ENCODE peak calls at places on chromosomes 16 and 17, in eight cellular contexts. One of them, this sample, is unnamed.

GRCh38 chr16:67206129-67206837 is 7.4 kb downstream of the ELMO3 start:
- DNase-seq in astrocyte of the cerebellum: no peak
- DNase-seq in kidney epithelial cell: no peak
- DNase-seq in germinal center: no peak
- DNase-seq in NCI-H774: no peak
- DNase-seq in A549: no peak
- DNase-seq in NCI-H1930: no peak
- DNase-seq in psoas muscle: no peak
- DNase-seq in this sample: no peak

GRCh38 chr17:40551874-40552768 is 13.2 kb downstream of the CCR7 start:
- DNase-seq in astrocyte of the cerebellum: peak; percentile 82
- DNase-seq in kidney epithelial cell: peak; percentile 43
- DNase-seq in germinal center: no peak
- DNase-seq in NCI-H774: no peak
- DNase-seq in A549: peak; percentile 99
- DNase-seq in NCI-H1930: no peak
- DNase-seq in psoas muscle: peak; percentile 62
- DNase-seq in this sample: peak; percentile 6

GRCh38 chr16:1518626-1519135 is 14.8 kb upstream of the TMEM204 start:
- DNase-seq in astrocyte of the cerebellum: no peak
- DNase-seq in kidney epithelial cell: no peak
- DNase-seq in germinal center: no peak
- DNase-seq in NCI-H774: no peak
- DNase-seq in A549: no peak
- DNase-seq in NCI-H1930: no peak
- DNase-seq in psoas muscle: no peak
- DNase-seq in this sample: no peak

GRCh38 chr16:16003719-16004313 is 54.4 kb downstream of the ABCC1 start:
- DNase-seq in astrocyte of the cerebellum: no peak
- DNase-seq in kidney epithelial cell: no peak
- DNase-seq in germinal center: no peak
- DNase-seq in NCI-H774: no peak
- DNase-seq in A549: no peak
- DNase-seq in NCI-H1930: no peak
- DNase-seq in psoas muscle: no peak
- DNase-seq in this sample: no peak

GRCh38 chr17:65018612-65019290 is 37.8 kb downstream of the GNA13 start:
- DNase-seq in astrocyte of the cerebellum: no peak
- DNase-seq in kidney epithelial cell: no peak
- DNase-seq in germinal center: no peak
- DNase-seq in NCI-H774: no peak
- DNase-seq in A549: no peak
- DNase-seq in NCI-H1930: no peak
- DNase-seq in psoas muscle: no peak
- DNase-seq in this sample: no peak

GRCh38 chr17:75079023-75079373 is 8.8 kb upstream of the SLC16A5 start:
- DNase-seq in astrocyte of the cerebellum: no peak
- DNase-seq in kidney epithelial cell: no peak
- DNase-seq in germinal center: no peak
- DNase-seq in NCI-H774: no peak
- DNase-seq in A549: peak; percentile 39
- DNase-seq in NCI-H1930: no peak
- DNase-seq in psoas muscle: no peak
- DNase-seq in this sample: no peak

GRCh38 chr17:45791041-45791582 is 7.0 kb downstream of the CRHR1 start:
- DNase-seq in astrocyte of the cerebellum: no peak
- DNase-seq in kidney epithelial cell: no peak
- DNase-seq in germinal center: no peak
- DNase-seq in NCI-H774: no peak
- DNase-seq in A549: no peak
- DNase-seq in NCI-H1930: no peak
- DNase-seq in psoas muscle: no peak
- DNase-seq in this sample: no peak

GRCh38 chr17:82889496-82890338 is 49.9 kb upstream of the ZNF750 start:
- DNase-seq in astrocyte of the cerebellum: no peak
- DNase-seq in kidney epithelial cell: no peak
- DNase-seq in germinal center: no peak
- DNase-seq in NCI-H774: peak; percentile 24
- DNase-seq in A549: no peak
- DNase-seq in NCI-H1930: no peak
- DNase-seq in psoas muscle: no peak
- DNase-seq in this sample: no peak

GRCh38 chr16:13099822-13100221 is 198.4 kb downstream of the SHISA9 start:
- DNase-seq in astrocyte of the cerebellum: no peak
- DNase-seq in kidney epithelial cell: no peak
- DNase-seq in germinal center: no peak
- DNase-seq in NCI-H774: no peak
- DNase-seq in A549: no peak
- DNase-seq in NCI-H1930: no peak
- DNase-seq in psoas muscle: no peak
- DNase-seq in this sample: peak; percentile 62

GRCh38 chr17:64410750-64411490 is 20.3 kb upstream of the PECAM1 start:
- DNase-seq in astrocyte of the cerebellum: no peak
- DNase-seq in kidney epithelial cell: no peak
- DNase-seq in germinal center: no peak
- DNase-seq in NCI-H774: no peak
- DNase-seq in A549: no peak
- DNase-seq in NCI-H1930: no peak
- DNase-seq in psoas muscle: no peak
- DNase-seq in this sample: no peak

GRCh38 chr17:68346448-68346847 is 55.2 kb downstream of the ARSG start:
- DNase-seq in astrocyte of the cerebellum: no peak
- DNase-seq in kidney epithelial cell: no peak
- DNase-seq in germinal center: peak; percentile 85
- DNase-seq in NCI-H774: no peak
- DNase-seq in A549: no peak
- DNase-seq in NCI-H1930: no peak
- DNase-seq in psoas muscle: no peak
- DNase-seq in this sample: no peak

GRCh38 chr17:80861892-80862291 is 129.7 kb upstream of the CHMP6 start:
- DNase-seq in astrocyte of the cerebellum: no peak
- DNase-seq in kidney epithelial cell: no peak
- DNase-seq in germinal center: no peak
- DNase-seq in NCI-H774: no peak
- DNase-seq in A549: peak; percentile 58
- DNase-seq in NCI-H1930: no peak
- DNase-seq in psoas muscle: no peak
- DNase-seq in this sample: no peak

GRCh38 chr17:50919321-50920040 is 53.3 kb upstream of the TOB1 start:
- DNase-seq in astrocyte of the cerebellum: peak; percentile 68
- DNase-seq in kidney epithelial cell: peak; percentile 81
- DNase-seq in germinal center: peak; percentile 76
- DNase-seq in NCI-H774: peak; percentile 99
- DNase-seq in A549: peak; percentile 96
- DNase-seq in NCI-H1930: peak; percentile 88
- DNase-seq in psoas muscle: peak; percentile 67
- DNase-seq in this sample: peak; percentile 75

GRCh38 chr17:76689859-76690258 is 20.9 kb downstream of the MXRA7 start:
- DNase-seq in astrocyte of the cerebellum: no peak
- DNase-seq in kidney epithelial cell: no peak
- DNase-seq in germinal center: no peak
- DNase-seq in NCI-H774: no peak
- DNase-seq in A549: no peak
- DNase-seq in NCI-H1930: no peak
- DNase-seq in psoas muscle: no peak
- DNase-seq in this sample: no peak

GRCh38 chr16:87877942-87878507 is 8.7 kb upstream of the SLC7A5 start:
- DNase-seq in astrocyte of the cerebellum: no peak
- DNase-seq in kidney epithelial cell: no peak
- DNase-seq in germinal center: no peak
- DNase-seq in NCI-H774: no peak
- DNase-seq in A549: no peak
- DNase-seq in NCI-H1930: no peak
- DNase-seq in psoas muscle: no peak
- DNase-seq in this sample: no peak

GRCh38 chr16:87017388-87018012 is 299.7 kb downstream of the C16orf95 start:
- DNase-seq in astrocyte of the cerebellum: peak; percentile 71
- DNase-seq in kidney epithelial cell: peak; percentile 98
- DNase-seq in germinal center: no peak
- DNase-seq in NCI-H774: no peak
- DNase-seq in A549: peak; percentile 84
- DNase-seq in NCI-H1930: no peak
- DNase-seq in psoas muscle: no peak
- DNase-seq in this sample: no peak

GRCh38 chr16:85027968-85028637 is 508 bp downstream of the KIAA0513 start:
- DNase-seq in astrocyte of the cerebellum: no peak
- DNase-seq in kidney epithelial cell: no peak
- DNase-seq in germinal center: peak; percentile 24
- DNase-seq in NCI-H774: no peak
- DNase-seq in A549: no peak
- DNase-seq in NCI-H1930: no peak
- DNase-seq in psoas muscle: no peak
- DNase-seq in this sample: no peak

GRCh38 chr16:47236716-47237115 is 93.0 kb upstream of the NETO2 start:
- DNase-seq in astrocyte of the cerebellum: no peak
- DNase-seq in kidney epithelial cell: no peak
- DNase-seq in germinal center: no peak
- DNase-seq in NCI-H774: no peak
- DNase-seq in A549: no peak
- DNase-seq in NCI-H1930: no peak
- DNase-seq in psoas muscle: no peak
- DNase-seq in this sample: no peak

GRCh38 chr16:13936596-13937081 is 16.7 kb downstream of the ERCC4 start:
- DNase-seq in astrocyte of the cerebellum: no peak
- DNase-seq in kidney epithelial cell: no peak
- DNase-seq in germinal center: no peak
- DNase-seq in NCI-H774: no peak
- DNase-seq in A549: peak; percentile 78
- DNase-seq in NCI-H1930: no peak
- DNase-seq in psoas muscle: peak; percentile 37
- DNase-seq in this sample: no peak

GRCh38 chr17:79615926-79616325 is 5.1 kb upstream of the RBFOX3 start:
- DNase-seq in astrocyte of the cerebellum: no peak
- DNase-seq in kidney epithelial cell: no peak
- DNase-seq in germinal center: no peak
- DNase-seq in NCI-H774: no peak
- DNase-seq in A549: no peak
- DNase-seq in NCI-H1930: no peak
- DNase-seq in psoas muscle: no peak
- DNase-seq in this sample: no peak

GRCh38 chr17:70366421-70366820 is 197.1 kb downstream of the KCNJ2 start:
- DNase-seq in astrocyte of the cerebellum: no peak
- DNase-seq in kidney epithelial cell: no peak
- DNase-seq in germinal center: no peak
- DNase-seq in NCI-H774: no peak
- DNase-seq in A549: no peak
- DNase-seq in NCI-H1930: no peak
- DNase-seq in psoas muscle: no peak
- DNase-seq in this sample: no peak

GRCh38 chr17:47188266-47188665 is 829 bp downstream of the CDC27 start:
- DNase-seq in astrocyte of the cerebellum: no peak
- DNase-seq in kidney epithelial cell: no peak
- DNase-seq in germinal center: peak; percentile 38
- DNase-seq in NCI-H774: no peak
- DNase-seq in A549: peak; percentile 24
- DNase-seq in NCI-H1930: no peak
- DNase-seq in psoas muscle: no peak
- DNase-seq in this sample: no peak

GRCh38 chr17:72840019-72840418 is 252.5 kb downstream of the SLC39A11 start:
- DNase-seq in astrocyte of the cerebellum: no peak
- DNase-seq in kidney epithelial cell: no peak
- DNase-seq in germinal center: no peak
- DNase-seq in NCI-H774: no peak
- DNase-seq in A549: no peak
- DNase-seq in NCI-H1930: no peak
- DNase-seq in psoas muscle: no peak
- DNase-seq in this sample: no peak

GRCh38 chr16:54245788-54246453 is 40.7 kb downstream of the IRX3 start:
- DNase-seq in astrocyte of the cerebellum: no peak
- DNase-seq in kidney epithelial cell: no peak
- DNase-seq in germinal center: no peak
- DNase-seq in NCI-H774: no peak
- DNase-seq in A549: no peak
- DNase-seq in NCI-H1930: no peak
- DNase-seq in psoas muscle: no peak
- DNase-seq in this sample: no peak

GRCh38 chr17:38777641-38778250 is 21.6 kb downstream of the PIP4K2B start:
- DNase-seq in astrocyte of the cerebellum: no peak
- DNase-seq in kidney epithelial cell: no peak
- DNase-seq in germinal center: no peak
- DNase-seq in NCI-H774: no peak
- DNase-seq in A549: no peak
- DNase-seq in NCI-H1930: no peak
- DNase-seq in psoas muscle: no peak
- DNase-seq in this sample: no peak

GRCh38 chr16:11079657-11080187 is 135.4 kb downstream of the CLEC16A start:
- DNase-seq in astrocyte of the cerebellum: peak; percentile 93
- DNase-seq in kidney epithelial cell: no peak
- DNase-seq in germinal center: peak; percentile 29
- DNase-seq in NCI-H774: no peak
- DNase-seq in A549: no peak
- DNase-seq in NCI-H1930: no peak
- DNase-seq in psoas muscle: no peak
- DNase-seq in this sample: no peak

GRCh38 chr16:58046936-58047335 is 21.4 kb downstream of the MMP15 start:
- DNase-seq in astrocyte of the cerebellum: no peak
- DNase-seq in kidney epithelial cell: no peak
- DNase-seq in germinal center: no peak
- DNase-seq in NCI-H774: no peak
- DNase-seq in A549: no peak
- DNase-seq in NCI-H1930: no peak
- DNase-seq in psoas muscle: no peak
- DNase-seq in this sample: no peak

GRCh38 chr16:57704011-57704904 is 9.7 kb downstream of the DRC7 start:
- DNase-seq in astrocyte of the cerebellum: no peak
- DNase-seq in kidney epithelial cell: no peak
- DNase-seq in germinal center: no peak
- DNase-seq in NCI-H774: no peak
- DNase-seq in A549: peak; percentile 24
- DNase-seq in NCI-H1930: no peak
- DNase-seq in psoas muscle: no peak
- DNase-seq in this sample: no peak

GRCh38 chr16:17331071-17331521 is 139.7 kb downstream of the XYLT1 start:
- DNase-seq in astrocyte of the cerebellum: no peak
- DNase-seq in kidney epithelial cell: no peak
- DNase-seq in germinal center: no peak
- DNase-seq in NCI-H774: no peak
- DNase-seq in A549: no peak
- DNase-seq in NCI-H1930: no peak
- DNase-seq in psoas muscle: peak; percentile 79
- DNase-seq in this sample: no peak

GRCh38 chr16:79776243-79776884 is 175.8 kb upstream of the MAF start:
- DNase-seq in astrocyte of the cerebellum: peak; percentile 37
- DNase-seq in kidney epithelial cell: peak; percentile 10
- DNase-seq in germinal center: no peak
- DNase-seq in NCI-H774: no peak
- DNase-seq in A549: no peak
- DNase-seq in NCI-H1930: no peak
- DNase-seq in psoas muscle: peak; percentile 35
- DNase-seq in this sample: no peak